ENCODE peak calls at places on chromosome 14, in seven cellular contexts. B, H, Y, T, L, I and G are unnamed samples.

GRCh38 chr14:74867673-74868072 is 8.3 kb downstream of the PROX2 start:
- DNase-seq in B (peak), T (no peak), Y (no peak), L (no peak), H (peak), I (no peak), G (peak)

GRCh38 chr14:68210729-68211299 is 391.2 kb downstream of the RAD51B start:
- DNase-seq in T (no peak), L (no peak), B (peak), I (no peak), H (peak), Y (no peak), G (peak)

GRCh38 chr14:52703225-52703624 is 3.8 kb upstream of the PSMC6 start:
- DNase-seq in B (peak), H (peak), L (no peak), Y (no peak), T (no peak), I (no peak), G (peak)

GRCh38 chr14:97210202-97210601 is 413.0 kb downstream of the VRK1 start:
- DNase-seq in Y (no peak), H (no peak), I (no peak), B (no peak), L (no peak), T (no peak), G (no peak)

GRCh38 chr14:36001936-36002335 is 174.6 kb downstream of the PTCSC3 start:
- DNase-seq in B (no peak), L (no peak), T (no peak), H (no peak), Y (peak), I (no peak), G (no peak)

GRCh38 chr14:24425704-24426103 is 3.8 kb downstream of the CBLN3 start:
- DNase-seq in T (no peak), I (no peak), Y (no peak), B (peak), H (peak), L (no peak), G (peak)

GRCh38 chr14:49019467-49020100 is 566.6 kb downstream of the RPS29 start:
- DNase-seq in I (no peak), T (no peak), L (no peak), Y (no peak), H (no peak), B (no peak), G (no peak)

GRCh38 chr14:24139272-24139934 is 2.0 kb downstream of the EMC9 start:
- DNase-seq in T (no peak), H (no peak), L (no peak), I (no peak), Y (no peak), B (no peak), G (no peak)

GRCh38 chr14:55572578-55572977 is 7.4 kb upstream of the KTN1 start:
- DNase-seq in T (no peak), H (no peak), L (no peak), I (no peak), Y (no peak), B (no peak), G (peak)

GRCh38 chr14:38500125-38500524 is 244.2 kb upstream of the CLEC14A start:
- DNase-seq in Y (no peak), I (no peak), T (no peak), H (peak), B (no peak), L (no peak), G (peak)

GRCh38 chr14:52876311-52876710 is 74.5 kb downstream of the FERMT2 start:
- DNase-seq in B (peak), T (no peak), L (no peak), H (peak), Y (no peak), I (no peak), G (peak)

GRCh38 chr14:22221508-22221907 is 367.5 kb downstream of the DAD1 start:
- DNase-seq in I (peak), B (peak), H (peak), L (no peak), Y (peak), T (no peak), G (peak)

GRCh38 chr14:91254456-91254855 is 10.0 kb upstream of the GPR68 start:
- DNase-seq in T (no peak), B (no peak), H (no peak), Y (no peak), L (no peak), I (no peak), G (no peak)

GRCh38 chr14:81454572-81455218 is 54.6 kb upstream of the STON2 start:
- DNase-seq in H (no peak), I (no peak), T (no peak), L (no peak), B (no peak), Y (no peak), G (no peak)

GRCh38 chr14:89855961-89856360 is 98.6 kb downstream of the EFCAB11 start:
- DNase-seq in L (no peak), H (peak), I (no peak), Y (no peak), T (no peak), B (peak), G (peak)

GRCh38 chr14:71692496-71692895 is 239.7 kb upstream of the RGS6 start:
- DNase-seq in H (peak), I (no peak), T (no peak), Y (no peak), L (no peak), B (peak), G (peak)

GRCh38 chr14:99268776-99269510 is 3.1 kb downstream of the BCL11B start:
- DNase-seq in B (no peak), Y (peak), L (no peak), T (no peak), H (no peak), I (no peak), G (no peak)

GRCh38 chr14:103679351-103679750 is 35.9 kb downstream of the XRCC3 start:
- DNase-seq in H (peak), T (no peak), B (no peak), I (peak), L (peak), Y (peak), G (peak)

GRCh38 chr14:33730163-33730562 is 220.7 kb downstream of the EGLN3 start:
- DNase-seq in Y (no peak), H (peak), T (no peak), L (no peak), I (no peak), B (no peak), G (no peak)

GRCh38 chr14:33451211-33451610 is 499.7 kb downstream of the EGLN3 start:
- DNase-seq in L (no peak), I (no peak), B (peak), H (no peak), T (no peak), Y (no peak), G (peak)

GRCh38 chr14:67396381-67396965 is 15.5 kb downstream of the PLEK2 start:
- DNase-seq in T (no peak), L (no peak), B (peak), Y (no peak), I (no peak), H (no peak), G (peak)

GRCh38 chr14:48805315-48805714 is 780.9 kb downstream of the RPS29 start:
- DNase-seq in H (no peak), B (no peak), Y (peak), T (no peak), L (peak), I (no peak), G (no peak)

GRCh38 chr14:48398675-48399282 is 723.4 kb upstream of the MDGA2 start:
- DNase-seq in H (peak), Y (peak), I (peak), T (no peak), B (peak), L (no peak), G (peak)

GRCh38 chr14:87483651-87484260 is 509.2 kb downstream of the GALC start:
- DNase-seq in H (no peak), L (no peak), B (peak), T (no peak), I (no peak), Y (no peak), G (peak)

GRCh38 chr14:86481105-86481504 is 951.2 kb downstream of the FLRT2 start:
- DNase-seq in B (peak), I (no peak), L (no peak), T (no peak), Y (no peak), H (no peak), G (peak)

GRCh38 chr14:61474021-61474420 is 152.6 kb downstream of the PRKCH start:
- DNase-seq in H (no peak), T (no peak), L (no peak), I (no peak), B (no peak), Y (no peak), G (no peak)
- H3K4me3 ChIP-seq in H (no peak), T (no peak), L (no peak), I (no peak), B (no peak), Y (no peak), G (no peak)

DNA sequence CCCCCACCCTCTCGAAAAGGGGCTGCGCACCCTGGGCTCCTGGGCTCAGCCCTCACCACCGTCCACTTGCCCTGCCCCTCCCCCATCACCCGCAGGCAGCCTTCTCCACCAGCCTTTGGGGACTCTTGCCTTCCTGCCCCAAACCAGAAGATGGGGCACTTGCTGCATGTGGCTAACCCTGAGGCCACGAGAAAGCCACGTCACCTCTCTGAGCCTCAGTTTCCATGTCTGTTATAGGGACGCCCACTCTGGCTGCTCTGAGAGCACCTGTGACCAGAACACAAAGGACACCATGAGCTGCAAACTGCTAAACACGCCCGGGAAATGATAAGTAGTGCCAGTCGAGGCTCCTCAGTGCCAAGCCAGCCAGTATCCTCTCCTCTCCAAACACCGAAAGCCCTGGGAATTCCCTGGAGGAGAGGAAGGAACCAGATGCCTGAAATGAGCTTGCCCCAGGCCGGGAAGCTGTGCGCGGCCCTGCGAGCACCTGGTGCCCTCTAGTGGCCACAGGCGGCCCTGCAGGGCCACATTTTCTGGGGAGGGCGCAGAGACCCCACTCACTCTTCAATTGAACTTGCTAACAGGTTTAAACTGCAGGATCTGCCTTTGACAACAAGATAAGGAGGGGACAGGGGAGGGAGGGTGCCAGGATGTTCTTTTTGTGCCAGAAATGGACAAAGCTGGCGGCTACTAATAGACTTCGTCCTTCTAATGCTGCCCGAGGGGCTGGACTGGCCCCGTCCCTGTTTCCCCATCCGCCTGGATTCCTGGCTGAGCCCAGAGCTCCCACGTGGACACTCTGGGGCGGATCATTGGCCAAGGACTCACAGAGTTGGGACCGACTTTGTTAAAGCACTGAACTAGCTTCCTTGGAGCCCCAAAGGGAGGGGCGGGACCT is 10.2 kb upstream of the SERPINA9 start:
- DNase-seq in B (peak), H (peak), L (peak), I (peak), T (no peak), Y (peak), G (peak)
- TF ChIP-seq CTCF in B (peak), H (peak), L (peak), I (peak), T (peak), Y (peak), G (peak)

DNA sequence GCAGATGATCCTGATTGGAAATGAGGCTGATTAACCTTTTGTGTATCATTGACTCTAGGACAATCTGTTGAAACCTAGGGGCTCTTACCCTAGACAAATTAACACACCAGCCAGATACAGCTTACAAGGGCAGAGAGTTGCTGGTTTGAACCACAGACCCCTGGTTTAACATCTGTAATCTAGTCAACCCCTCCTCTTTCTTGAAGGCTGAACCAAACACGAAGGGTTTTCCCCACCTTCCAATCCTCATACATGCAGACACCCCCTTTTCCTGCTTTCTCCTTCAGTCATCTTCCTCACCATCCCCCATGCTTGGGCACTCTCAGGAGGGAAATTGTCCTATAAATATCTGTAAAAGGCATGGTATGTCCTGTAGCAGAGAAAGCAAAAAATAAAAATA is 126.0 kb upstream of the HIF1A start:
- DNase-seq in Y (no peak), L (no peak), T (no peak), B (no peak), I (no peak), H (no peak), G (no peak)
- H3K4me3 ChIP-seq in Y (no peak), L (no peak), T (no peak), B (no peak), I (peak), H (no peak), G (no peak)

GRCh38 chr14:93330609-93331000 is 2.2 kb downstream of the BTBD7 start:
- DNase-seq in B (no peak), L (no peak), T (no peak), I (no peak), H (no peak), Y (no peak), G (no peak)

GRCh38 chr14:93332032-93332852 is 594 bp downstream of the BTBD7 start:
- DNase-seq in H (peak), I (no peak), T (peak), Y (peak), L (peak), B (peak), G (peak)

GRCh38 chr14:93331375-93332031 is 1.3 kb downstream of the BTBD7 start:
- DNase-seq in B (no peak), L (peak), H (no peak), T (no peak), I (no peak), Y (peak), G (no peak)

GRCh38 chr14:93333631-93334095 is 827 bp upstream of the BTBD7 start:
- DNase-seq in Y (no peak), I (no peak), B (no peak), H (no peak), T (no peak), L (no peak), G (no peak)

GRCh38 chr14:93332853-93333630 is at the start of gene BTBD7:
- DNase-seq in H (peak), T (peak), L (peak), Y (peak), I (peak), B (peak), G (peak)
- TF ChIP-seq CTCF in H (peak), T (no peak), L (peak), Y (peak), I (no peak), B (no peak), G (peak)

GRCh38 chr14:93234798-93235197 is 27.7 kb downstream of the UBR7 start:
- DNase-seq in H (peak), L (no peak), B (peak), I (no peak), T (no peak), Y (peak), G (peak)
- H3K4me3 ChIP-seq in H (no peak), L (no peak), B (no peak), I (no peak), T (no peak), Y (no peak), G (no peak)